ENCODE peak calls at places on chromosomes 7 and 10, in ten cellular contexts. R, S, Y, P, Q, N, T, C, X and Z are unnamed samples. For H3K36me3, the result is how much of the 10 kb centered on the place peaks cover.

GRCh38 chr10:36451391-36451790 is 674.0 kb upstream of the ANKRD30A start:
- DNase-seq in P (no peak), X (no peak), S (no peak), R (no peak), Q (peak), T (no peak), C (peak), Y (no peak), N (no peak), Z (peak)

GRCh38 chr7:100689230-100690135 is 4.6 kb downstream of the GIGYF1 start:
- DNase-seq in P (no peak), T (no peak), C (no peak), S (peak), Q (no peak), X (no peak), Y (no peak), N (no peak), R (no peak), Z (no peak)

GRCh38 chr10:42952931-42953683 is 123.8 kb upstream of the RET start:
- DNase-seq in N (no peak), X (no peak), R (no peak), Y (no peak), T (no peak), P (no peak), C (no peak), S (no peak), Q (no peak), Z (no peak)

GRCh38 chr10:118980135-118980865 is 49.2 kb upstream of the NANOS1 start:
- DNase-seq in T (no peak), R (no peak), N (no peak), P (no peak), Q (no peak), X (no peak), C (no peak), Y (no peak), S (no peak), Z (no peak)

GRCh38 chr7:3280445-3280844 is 20.6 kb upstream of the SDK1 start:
- DNase-seq in T (peak), S (no peak), Q (no peak), N (peak), P (no peak), C (peak), X (no peak), Y (no peak), R (no peak), Z (no peak)

GRCh38 chr7:8781166-8781565 is 347.8 kb downstream of the NXPH1 start:
- DNase-seq in N (no peak), Q (no peak), C (no peak), R (no peak), X (no peak), S (no peak), T (no peak), P (no peak), Y (no peak), Z (no peak)

GRCh38 chr7:73621168-73622063 is 2.9 kb downstream of the MLXIPL start:
- DNase-seq in P (no peak), Y (no peak), X (no peak), T (no peak), N (no peak), S (peak), R (no peak), Q (no peak), C (no peak), Z (no peak)

GRCh38 chr7:101096957-101097347 is 11.7 kb downstream of the TRIM56 start:
- DNase-seq in P (no peak), N (no peak), Q (no peak), X (no peak), Y (no peak), C (no peak), R (no peak), S (no peak), T (no peak), Z (no peak)

DNA sequence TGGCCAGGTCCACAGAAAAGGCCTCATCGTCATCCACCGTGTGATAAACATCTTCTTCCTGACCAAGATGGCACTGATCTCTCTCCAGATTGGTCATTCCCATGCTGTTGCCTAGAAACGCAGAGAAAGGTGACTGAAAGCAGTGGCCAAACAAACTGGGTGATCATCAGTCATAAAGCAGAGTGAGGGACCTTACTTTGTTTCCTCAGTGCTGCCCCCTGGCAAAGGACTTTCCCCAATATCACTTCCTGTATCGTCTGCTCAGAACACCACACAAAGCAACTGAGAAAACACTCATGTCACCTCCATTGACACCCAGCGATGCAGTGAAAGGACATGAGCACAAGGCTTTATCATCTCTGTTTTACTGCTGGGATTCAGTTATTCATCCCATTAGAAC is 40.0 kb upstream of the TM9SF3 start:
- DNase-seq in S (peak), T (no peak), N (no peak), R (no peak), Y (peak), P (no peak), C (no peak), Q (peak), X (peak), Z (no peak)
- H3K36me3 ChIP-seq in S (under half), T (under half), N (under half), R (under half), Y (under half), P (under half), C (under half), Q (under half), X (under half), Z (under half)

GRCh38 chr7:90210925-90211324 is 615 bp upstream of the STEAP2 start:
- DNase-seq in N (no peak), P (no peak), X (no peak), Y (no peak), Q (no peak), C (no peak), R (peak), S (peak), T (no peak), Z (peak)

GRCh38 chr7:90209776-90210175 is 1.8 kb upstream of the STEAP2 start:
- DNase-seq in Q (no peak), C (peak), Y (no peak), R (no peak), S (no peak), P (peak), T (peak), N (peak), X (no peak), Z (peak)

GRCh38 chr7:90210475-90210874 is 1.1 kb upstream of the STEAP2 start:
- DNase-seq in X (no peak), C (no peak), T (no peak), Q (no peak), Y (no peak), R (peak), P (no peak), N (no peak), S (no peak), Z (peak)

GRCh38 chr7:90212149-90212495 is 582 bp downstream of the STEAP2 start:
- DNase-seq in C (no peak), R (peak), S (peak), Q (no peak), P (no peak), N (no peak), Y (no peak), X (no peak), T (no peak), Z (no peak)

GRCh38 chr7:90211391-90212148 is at the start of gene STEAP2:
- DNase-seq in Q (peak), X (no peak), Y (peak), T (peak), C (peak), R (peak), S (peak), N (peak), P (peak), Z (peak)
- H2AFZ ChIP-seq in Q (peak), X (no peak), Y (peak), T (peak), C (peak), R (peak), S (peak), N (peak), P (peak), Z (peak)

DNA sequence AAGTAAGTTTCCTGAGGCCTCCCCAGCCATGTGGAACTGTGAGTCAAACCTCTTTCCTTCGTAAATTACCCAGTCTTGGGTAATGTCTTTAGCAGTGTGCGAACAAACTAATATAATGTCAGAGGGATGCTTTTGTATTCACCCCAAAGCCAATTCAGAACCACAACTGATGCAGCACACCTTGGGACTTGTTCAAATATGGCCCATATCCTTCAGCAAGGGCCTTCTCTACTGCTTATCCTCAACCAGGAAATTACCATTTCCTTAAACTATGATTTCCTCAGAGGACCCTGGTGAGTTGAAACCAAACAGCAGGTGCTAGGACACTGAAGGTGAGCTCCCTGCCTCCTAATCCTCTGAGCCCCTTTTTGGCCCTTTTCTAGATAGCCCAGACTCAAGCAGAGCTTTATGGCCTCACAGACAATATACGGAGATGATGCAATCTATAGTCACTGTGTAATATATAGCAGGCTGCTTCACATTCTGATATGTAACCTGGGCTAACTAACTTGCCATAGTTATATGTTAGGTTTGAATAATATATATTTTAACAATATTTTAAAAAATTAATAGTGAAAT is 15.2 kb downstream of the SRI start:
- DNase-seq in Y (no peak), R (no peak), C (no peak), X (peak), T (no peak), N (no peak), S (no peak), P (no peak), Q (no peak), Z (no peak)
- H3K36me3 ChIP-seq in Y (under half), R (under half), C (under half), X (under half), T (under half), N (under half), S (under half), P (under half), Q (under half), Z (half or more)

GRCh38 chr10:44352316-44353127 is 32.4 kb downstream of the CXCL12 start:
- DNase-seq in R (no peak), Y (no peak), C (peak), S (no peak), X (no peak), N (peak), Q (no peak), T (peak), P (no peak), Z (peak)
- H2AFZ ChIP-seq in R (no peak), Y (no peak), C (peak), S (no peak), X (no peak), N (peak), Q (no peak), T (peak), P (no peak), Z (peak)

DNA sequence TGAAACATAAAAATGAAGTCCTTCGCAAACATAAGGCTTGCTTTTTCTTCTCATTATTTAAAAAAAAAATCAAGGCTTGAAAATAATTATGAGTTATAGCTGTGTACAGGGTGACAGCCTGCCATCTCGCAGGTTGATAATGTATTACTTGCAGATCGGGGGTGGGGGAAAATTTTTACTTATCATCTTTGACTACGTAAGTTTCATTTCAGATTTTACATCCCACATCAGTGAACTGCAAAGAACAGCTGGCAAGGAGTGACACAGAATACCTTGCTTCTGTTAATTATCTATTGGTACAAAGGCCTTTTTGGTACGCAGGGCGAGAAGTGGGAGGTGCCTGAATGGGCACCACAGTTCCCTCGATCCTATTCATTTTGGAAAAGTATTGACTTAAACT is 59.0 kb downstream of the INSYN2A start:
- DNase-seq in P (no peak), Y (no peak), N (no peak), R (no peak), S (no peak), C (no peak), X (no peak), Q (no peak), T (no peak), Z (no peak)
- H3K36me3 ChIP-seq in P (under half), Y (under half), N (under half), R (under half), S (under half), C (under half), X (under half), Q (under half), T (under half), Z (under half)

DNA sequence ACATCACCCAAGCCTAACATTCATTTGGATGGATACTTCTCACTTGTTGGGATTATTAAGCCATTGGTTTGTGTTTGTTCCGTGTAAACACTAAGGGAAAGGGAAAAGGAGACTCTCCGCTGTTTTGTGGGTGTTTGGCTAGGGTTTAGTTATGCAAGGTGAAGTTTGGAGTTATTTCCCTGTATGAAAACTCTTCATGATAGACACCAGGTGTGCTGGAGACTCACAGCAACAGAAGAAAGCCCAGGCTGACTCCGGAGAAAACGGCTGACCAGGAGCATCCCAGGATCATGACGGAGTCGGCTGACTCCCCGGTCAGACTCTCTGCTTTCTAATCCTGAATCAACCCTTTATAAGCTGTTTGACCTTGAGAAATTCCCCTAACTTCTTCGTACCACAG is 94.1 kb upstream of the KLF6 start:
- DNase-seq in C (no peak), P (no peak), R (no peak), X (no peak), N (no peak), Y (no peak), Q (no peak), T (no peak), S (no peak), Z (no peak)
- H2AFZ ChIP-seq in C (no peak), P (no peak), R (no peak), X (no peak), N (no peak), Y (no peak), Q (no peak), T (no peak), S (peak), Z (no peak)

DNA sequence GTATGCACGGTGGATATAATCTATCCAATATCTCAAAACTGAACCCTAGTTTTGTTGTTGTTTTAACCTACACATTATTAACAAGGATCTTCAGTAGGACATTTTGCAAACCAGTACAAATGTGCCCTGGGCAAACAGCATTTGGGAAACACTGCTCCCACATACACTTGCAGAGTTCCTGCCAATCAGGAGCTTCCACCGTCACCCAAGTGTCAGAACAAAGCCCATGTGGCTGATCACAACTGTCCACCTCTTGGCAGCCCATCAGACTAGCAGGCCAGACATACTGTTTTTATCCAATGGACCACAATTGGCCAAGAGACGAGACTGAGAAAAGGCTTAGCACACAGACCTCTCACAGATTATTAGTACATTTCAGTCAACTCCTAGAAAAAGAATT is 200.4 kb downstream of the FAM107B start:
- DNase-seq in Q (no peak), T (no peak), X (no peak), S (no peak), N (no peak), P (no peak), C (no peak), R (no peak), Y (no peak), Z (no peak)
- H3K36me3 ChIP-seq in Q (under half), T (under half), X (under half), S (under half), N (under half), P (under half), C (under half), R (under half), Y (under half), Z (under half)

DNA sequence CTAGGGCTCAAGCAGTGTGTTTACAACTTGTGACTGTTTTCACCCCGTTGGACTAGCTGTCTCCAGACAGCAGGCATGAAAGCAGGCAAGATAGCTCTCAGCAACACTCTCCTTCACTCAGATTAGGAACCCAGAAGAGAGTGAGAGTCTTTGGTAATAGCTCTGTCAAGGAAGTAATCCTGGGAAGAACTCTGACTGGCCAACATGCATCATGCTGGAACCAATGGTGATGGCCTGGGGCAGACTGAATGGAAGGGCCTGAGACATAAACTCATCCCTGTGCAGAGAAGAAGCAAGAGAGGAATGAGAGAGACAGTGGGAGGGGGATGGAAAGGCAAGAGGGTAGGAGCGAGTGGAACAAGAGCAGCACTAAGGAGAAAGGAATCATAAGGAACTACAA is 48.9 kb downstream of the AKR1D1 start:
- DNase-seq in R (peak), T (no peak), X (no peak), P (no peak), S (no peak), C (peak), Y (no peak), N (no peak), Q (no peak), Z (peak)
- H2AFZ ChIP-seq in R (peak), T (no peak), X (no peak), P (peak), S (peak), C (peak), Y (peak), N (no peak), Q (no peak), Z (peak)